ENCODE peak calls at places on chromosomes 11 and 22, in seven cellular contexts. A is heart right ventricle; U is neural progenitor cell; D is astrocyte of the spinal cord; M is NCI-H774; J is small intestine; K is stimulated activated CD4-positive, alpha-beta T cell treated with anti-CD3 and anti-CD28 coated beads, Interleukin-2, amount 100 ng/mL, for 48 hours. H is an unnamed sample.

GRCh38 chr11:12207384-12208150 is 97.2 kb downstream of the MICAL2 start:
- DNase-seq in K (peak; percentile 45), A (no peak), M (no peak), D (peak; percentile 95), J (peak; percentile 82), U (no peak), H (no peak)

GRCh38 chr11:68968306-68969255 is 12.2 kb downstream of the MRGPRD start:
- DNase-seq in A (no peak), U (no peak), M (no peak), K (no peak), D (no peak), J (no peak), H (no peak)

GRCh38 chr22:46390652-46391301 is 55.3 kb downstream of the TRMU start:
- DNase-seq in J (peak; percentile 68), A (peak; percentile 60), U (peak; percentile 27), K (no peak), D (peak; percentile 14), M (peak; percentile 0), H (no peak)

GRCh38 chr11:95514386-95515145 is 275.0 kb downstream of the FAM76B start:
- DNase-seq in M (no peak), D (no peak), K (no peak), U (no peak), J (no peak), A (no peak), H (no peak)

GRCh38 chr22:50672471-50673230 is at the start of gene SHANK3:
- DNase-seq in D (no peak), J (no peak), M (no peak), K (no peak), U (no peak), A (peak; percentile 92), H (no peak)

GRCh38 chr22:20511578-20512259 is 4.3 kb downstream of the MED15 start:
- DNase-seq in A (no peak), U (no peak), J (no peak), K (no peak), D (no peak), M (no peak), H (no peak)

GRCh38 chr22:44895296-44896055 is 114.3 kb downstream of the PHF21B start:
- DNase-seq in A (no peak), M (no peak), U (no peak), J (no peak), K (no peak), D (no peak), H (no peak)

GRCh38 chr22:18148508-18148965 is 1.4 kb upstream of the USP18 start:
- DNase-seq in J (no peak), M (no peak), K (no peak), D (no peak), U (no peak), A (no peak), H (no peak)

GRCh38 chr11:128803440-128803839 is 63.7 kb downstream of the KCNJ1 start:
- DNase-seq in K (no peak), U (no peak), J (no peak), M (no peak), A (no peak), D (no peak), H (no peak)

GRCh38 chr22:34225278-34225677 is 305.0 kb upstream of the LARGE1 start:
- DNase-seq in K (no peak), J (no peak), D (no peak), U (no peak), M (no peak), A (no peak), H (no peak)